ENCODE peak calls at places on chromosomes 3 and 15, in nine cellular contexts. P is SJSA1, F is aorta, A is AG04450, G is lower leg skin, C is choroid plexus epithelial cell, T is A549, R is NT2/D1, J is A673. I is an unnamed sample.

GRCh38 chr3:139202226-139202958 is 141.4 kb upstream of the MRPS22 start:
- DNase-seq in P (no peak), F (no peak), A (no peak), G (no peak), C (no peak), T (peak), R (peak), J (peak), I (peak)

GRCh38 chr3:23203651-23204111 is 554 bp downstream of the UBE2E2 start:
- DNase-seq in P (no peak), F (peak), A (no peak), G (peak), C (peak), T (no peak), R (no peak), J (peak), I (no peak)

GRCh38 chr3:72018339-72018984 is 233.5 kb upstream of the PROK2 start:
- DNase-seq in P (no peak), F (no peak), A (no peak), G (no peak), C (peak), T (no peak), R (no peak), J (no peak), I (no peak)

GRCh38 chr3:197139586-197139985 is 110.0 kb upstream of the MELTF start:
- DNase-seq in P (no peak), F (no peak), A (no peak), G (no peak), C (no peak), T (no peak), R (no peak), J (no peak), I (no peak)

GRCh38 chr3:188890572-188891270 is 281.1 kb upstream of the TPRG1 start:
- DNase-seq in P (no peak), F (no peak), A (no peak), G (no peak), C (peak), T (no peak), R (no peak), J (peak), I (no peak)

GRCh38 chr3:105606052-105606451 is 239.3 kb downstream of the ALCAM start:
- DNase-seq in P (no peak), F (no peak), A (peak), G (no peak), C (peak), T (no peak), R (no peak), J (no peak), I (no peak)

GRCh38 chr3:194691481-194692281 is 6.0 kb downstream of the FAM43A start:
- DNase-seq in P (no peak), F (no peak), A (no peak), G (no peak), C (no peak), T (no peak), R (no peak), J (peak), I (no peak)

GRCh38 chr3:141452045-141452444 is 34.8 kb upstream of the RASA2 start:
- DNase-seq in P (no peak), F (no peak), A (no peak), G (no peak), C (peak), T (peak), R (peak), J (peak), I (no peak)

GRCh38 chr3:142028174-142028833 is 121.0 kb downstream of the TFDP2 start:
- DNase-seq in P (no peak), F (no peak), A (peak), G (no peak), C (peak), T (peak), R (peak), J (peak), I (peak)

GRCh38 chr15:93179704-93180103 is 90.7 kb upstream of the RGMA start:
- DNase-seq in P (peak), F (no peak), A (no peak), G (peak), C (peak), T (no peak), R (no peak), J (no peak), I (no peak)

GRCh38 chr3:52920872-52921271 is 23.5 kb upstream of the STIMATE start:
- DNase-seq in P (no peak), F (no peak), A (no peak), G (no peak), C (no peak), T (no peak), R (no peak), J (no peak), I (no peak)

GRCh38 chr3:56421205-56421604 is 47.1 kb downstream of the ERC2 start:
- DNase-seq in P (no peak), F (no peak), A (no peak), G (no peak), C (no peak), T (no peak), R (no peak), J (no peak), I (peak)

GRCh38 chr3:62811119-62811518 is 64.1 kb downstream of the CADPS start:
- DNase-seq in P (no peak), F (no peak), A (no peak), G (no peak), C (no peak), T (no peak), R (no peak), J (no peak), I (no peak)

GRCh38 chr3:138943724-138944131 is 3.2 kb downstream of the FOXL2 start:
- DNase-seq in P (no peak), F (no peak), A (no peak), G (peak), C (no peak), T (no peak), R (no peak), J (no peak), I (no peak)

GRCh38 chr3:97957617-97958311 is 14.5 kb downstream of the RIOX2 start:
- DNase-seq in P (no peak), F (no peak), A (no peak), G (no peak), C (peak), T (no peak), R (no peak), J (no peak), I (no peak)

GRCh38 chr3:170961616-170962400 is 53.4 kb upstream of the EIF5A2 start:
- DNase-seq in P (no peak), F (no peak), A (peak), G (no peak), C (peak), T (peak), R (peak), J (peak), I (no peak)

GRCh38 chr3:66101901-66102300 is 63.2 kb upstream of the MAGI1 start:
- DNase-seq in P (no peak), F (no peak), A (no peak), G (no peak), C (no peak), T (no peak), R (no peak), J (no peak), I (no peak)

GRCh38 chr3:124760601-124761000 is 30.3 kb downstream of the UMPS start:
- DNase-seq in P (no peak), F (no peak), A (no peak), G (no peak), C (peak), T (no peak), R (no peak), J (peak), I (no peak)

GRCh38 chr15:40104296-40104864 is 4.3 kb downstream of the BMF start:
- DNase-seq in P (no peak), F (no peak), A (no peak), G (no peak), C (no peak), T (no peak), R (no peak), J (no peak), I (no peak)

GRCh38 chr15:79900087-79900486 is 3.3 kb upstream of the MTHFS start:
- DNase-seq in P (no peak), F (no peak), A (no peak), G (no peak), C (no peak), T (no peak), R (no peak), J (no peak), I (no peak)

GRCh38 chr3:48408823-48409281 is 21.0 kb downstream of the PLXNB1 start:
- DNase-seq in P (peak), F (peak), A (no peak), G (peak), C (no peak), T (no peak), R (no peak), J (no peak), I (no peak)

GRCh38 chr3:59017617-59017984 is 32.2 kb downstream of the CFAP20DC start:
- DNase-seq in P (no peak), F (no peak), A (no peak), G (no peak), C (no peak), T (no peak), R (no peak), J (no peak), I (peak)

GRCh38 chr3:10204921-10205320 is 40.2 kb downstream of the IRAK2 start:
- DNase-seq in P (no peak), F (no peak), A (no peak), G (no peak), C (no peak), T (no peak), R (no peak), J (no peak), I (no peak)

GRCh38 chr15:69232144-69232543 is 66.6 kb upstream of the PAQR5 start:
- DNase-seq in P (no peak), F (no peak), A (no peak), G (no peak), C (no peak), T (no peak), R (no peak), J (peak), I (no peak)

GRCh38 chr3:156291269-156292123 is 171.1 kb downstream of the KCNAB1 start:
- DNase-seq in P (no peak), F (peak), A (no peak), G (no peak), C (peak), T (no peak), R (no peak), J (peak), I (no peak)

GRCh38 chr3:112671930-112672715 is 31.2 kb upstream of the CCDC80 start:
- DNase-seq in P (peak), F (no peak), A (peak), G (no peak), C (peak), T (peak), R (no peak), J (peak), I (no peak)

GRCh38 chr15:25811481-25811906 is 51.6 kb downstream of the ATP10A start:
- DNase-seq in P (no peak), F (no peak), A (no peak), G (peak), C (no peak), T (no peak), R (no peak), J (no peak), I (no peak)

GRCh38 chr3:36540898-36541518 is 160.7 kb downstream of the STAC start:
- DNase-seq in P (no peak), F (no peak), A (no peak), G (no peak), C (peak), T (peak), R (peak), J (peak), I (no peak)

GRCh38 chr3:182596673-182597410 is 196.5 kb upstream of the ATP11B start:
- DNase-seq in P (no peak), F (no peak), A (no peak), G (no peak), C (no peak), T (no peak), R (no peak), J (no peak), I (no peak)
- H3K4me3 ChIP-seq in P (no peak), F (no peak), A (no peak), G (no peak), C (no peak), T (no peak), R (no peak), J (no peak), I (no peak)

DNA sequence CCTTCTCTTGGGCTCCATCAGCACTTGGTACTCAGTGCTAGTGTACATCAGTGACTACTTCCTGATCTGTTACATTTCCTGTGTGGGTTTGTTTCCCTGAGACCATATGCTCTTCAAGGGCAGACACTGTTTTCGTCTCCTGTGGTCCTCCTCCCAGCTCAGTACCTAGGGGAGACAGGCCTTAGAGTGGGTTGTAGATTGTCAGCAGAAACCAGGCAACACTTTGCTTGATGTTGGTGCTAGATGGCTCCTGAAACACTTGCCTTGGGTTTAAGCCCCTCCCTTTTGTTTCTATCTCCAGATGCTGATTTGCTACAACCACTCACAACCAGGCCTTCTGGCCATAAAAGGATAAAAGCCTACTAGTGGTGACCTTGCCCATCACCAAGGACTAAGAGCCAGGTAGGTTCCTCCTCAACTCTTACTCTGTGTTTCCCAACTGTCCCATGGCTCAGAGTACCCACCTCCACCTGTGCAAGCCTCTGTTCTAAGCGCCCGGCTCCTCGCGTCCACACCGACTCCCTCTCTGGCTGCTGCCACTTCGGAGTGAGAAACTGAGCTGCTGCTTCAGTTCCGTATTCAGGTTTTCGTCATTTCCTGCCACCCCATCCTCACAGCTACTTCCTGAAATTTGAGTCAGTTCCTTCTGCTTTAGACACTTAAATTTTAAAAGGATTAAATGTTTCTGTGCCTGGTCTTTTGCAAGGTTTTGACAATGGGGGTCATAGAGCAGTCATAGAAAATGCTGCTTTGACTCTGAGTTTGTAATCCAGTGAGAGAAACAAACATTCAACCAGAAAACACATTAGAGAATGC is at the start of gene HCLS1:
- DNase-seq in P (no peak), F (peak), A (no peak), G (peak), C (peak), T (no peak), R (no peak), J (peak), I (no peak)
- H3K4me3 ChIP-seq in P (no peak), F (no peak), A (no peak), G (no peak), C (no peak), T (no peak), R (no peak), J (peak), I (no peak)

DNA sequence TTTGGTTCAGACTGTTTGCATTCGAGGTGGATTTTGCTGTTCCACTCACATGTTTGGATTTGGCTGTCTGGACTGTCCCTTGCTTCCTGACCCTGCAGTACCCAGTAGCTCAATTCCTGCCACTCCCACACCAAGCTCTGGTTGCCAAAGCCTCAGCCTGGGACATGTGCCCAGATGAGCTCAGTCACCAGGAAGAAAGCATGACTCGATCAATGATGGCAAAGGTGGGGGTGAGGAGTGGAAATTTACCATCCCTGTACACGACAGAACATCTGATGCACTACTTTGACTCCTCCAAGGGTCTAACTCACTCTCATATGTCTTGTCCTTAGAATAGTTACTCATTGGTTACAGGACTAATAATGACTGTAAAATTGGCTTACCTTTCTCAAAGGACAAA is 45.2 kb downstream of the ZNF385D start:
- DNase-seq in P (no peak), F (peak), A (no peak), G (peak), C (peak), T (no peak), R (no peak), J (no peak), I (peak)
- H3K4me3 ChIP-seq in P (no peak), F (no peak), A (no peak), G (no peak), C (no peak), T (no peak), R (no peak), J (no peak), I (no peak)

DNA sequence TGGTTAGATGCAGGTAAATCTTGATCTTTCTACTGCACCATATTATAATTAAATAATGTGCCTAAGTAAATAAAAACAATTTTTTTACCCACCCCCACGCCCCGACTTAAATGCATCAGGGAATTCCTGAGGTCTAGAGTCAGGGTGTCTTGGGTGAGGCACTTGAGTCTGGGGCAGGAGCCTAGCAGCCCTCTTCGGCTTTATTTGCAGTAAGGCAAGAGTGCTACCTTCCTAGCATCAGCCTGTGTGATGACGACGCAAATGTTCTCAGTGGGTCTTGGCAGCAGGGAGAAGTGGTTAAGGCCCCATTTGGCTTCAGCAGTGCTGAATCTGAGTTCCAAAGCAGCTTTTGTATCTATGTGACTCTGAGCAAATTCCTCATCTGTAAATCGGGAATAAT is 88.7 kb downstream of the POLR2M start:
- DNase-seq in P (no peak), F (no peak), A (no peak), G (no peak), C (no peak), T (no peak), R (no peak), J (no peak), I (no peak)
- H3K4me3 ChIP-seq in P (no peak), F (no peak), A (no peak), G (no peak), C (no peak), T (no peak), R (no peak), J (no peak), I (no peak)

DNA sequence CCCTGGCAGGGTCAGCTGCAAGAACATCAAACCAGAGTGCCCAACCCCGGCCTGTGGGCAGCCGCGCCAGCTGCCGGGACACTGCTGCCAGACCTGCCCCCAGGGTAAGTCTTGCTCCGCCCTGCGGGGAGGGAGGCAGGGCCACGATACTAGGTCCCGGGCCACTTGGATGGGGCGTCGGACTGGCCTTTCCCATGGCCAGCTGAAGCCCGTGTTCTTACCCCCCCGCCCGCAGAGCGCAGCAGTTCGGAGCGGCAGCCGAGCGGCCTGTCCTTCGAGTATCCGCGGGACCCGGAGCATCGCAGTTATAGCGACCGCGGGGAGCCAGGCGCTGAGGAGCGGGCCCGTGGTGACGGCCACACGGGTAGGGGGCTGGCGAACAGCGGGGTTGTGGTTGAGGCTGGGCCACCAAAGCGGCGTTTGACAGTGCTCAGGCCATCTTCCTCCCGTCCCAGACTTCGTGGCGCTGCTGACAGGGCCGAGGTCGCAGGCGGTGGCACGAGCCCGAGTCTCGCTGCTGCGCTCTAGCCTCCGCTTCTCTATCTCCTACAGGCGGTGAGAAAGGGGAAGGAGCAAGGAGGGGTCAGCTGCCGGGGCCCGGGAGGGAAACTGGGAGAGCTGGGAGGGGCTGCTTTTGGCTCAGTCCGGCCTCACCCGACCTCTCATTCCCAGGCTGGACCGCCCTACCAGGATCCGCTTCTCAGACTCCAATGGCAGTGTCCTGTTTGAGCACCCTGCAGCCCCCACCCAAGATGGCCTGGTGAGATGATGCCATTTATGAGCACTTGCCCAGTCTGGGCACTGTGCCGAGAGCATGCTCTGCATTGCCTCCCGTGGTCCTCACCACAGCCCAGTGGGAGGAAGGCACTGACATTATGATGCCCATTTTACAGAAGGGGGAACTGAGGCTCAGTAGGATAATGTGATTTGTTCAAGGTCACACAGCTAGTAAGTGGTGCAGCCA is 1.7 kb downstream of the CHRD start:
- DNase-seq in P (no peak), F (peak), A (no peak), G (no peak), C (no peak), T (no peak), R (no peak), J (no peak), I (no peak)
- H3K4me3 ChIP-seq in P (no peak), F (no peak), A (no peak), G (no peak), C (no peak), T (no peak), R (peak), J (no peak), I (no peak)

GRCh38 chr3:80550154-80550553 is 782.4 kb upstream of the ROBO1 start:
- DNase-seq in P (no peak), F (no peak), A (no peak), G (no peak), C (peak), T (no peak), R (no peak), J (peak), I (no peak)
- H3K4me3 ChIP-seq in P (no peak), F (no peak), A (no peak), G (no peak), C (no peak), T (no peak), R (no peak), J (no peak), I (no peak)

DNA sequence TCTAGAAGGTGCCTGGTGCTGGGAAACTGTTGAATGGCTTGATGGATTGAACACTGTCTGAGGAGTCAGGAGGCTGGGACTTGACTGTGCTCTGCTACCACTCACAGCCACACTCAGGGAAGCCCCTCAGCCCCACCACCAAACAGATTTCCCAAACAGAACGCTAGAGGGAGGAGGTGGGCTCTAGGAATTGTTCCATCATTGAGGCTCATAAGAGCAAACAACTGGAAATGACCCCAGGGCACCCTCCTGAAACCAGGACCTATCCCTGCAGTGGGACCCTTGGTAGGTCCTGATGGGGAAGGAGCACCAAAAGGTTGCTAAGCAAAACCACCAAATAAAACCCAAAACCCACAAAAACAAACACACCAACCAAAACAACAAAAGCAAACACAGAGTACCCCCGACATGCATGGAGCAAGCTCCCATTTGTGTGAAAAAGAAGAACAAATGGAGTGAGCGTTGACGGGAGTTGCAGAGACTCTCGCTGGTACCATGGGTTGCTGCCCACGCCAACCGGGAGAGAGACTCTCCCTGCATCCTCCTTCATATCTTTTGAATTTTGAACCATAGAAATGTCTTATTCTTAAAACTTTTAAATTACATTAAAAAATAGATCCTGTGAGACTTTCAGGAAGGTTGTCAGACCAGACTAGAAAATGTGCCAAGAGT is 45.6 kb downstream of the ABTB1 start:
- DNase-seq in P (no peak), F (peak), A (no peak), G (no peak), C (no peak), T (no peak), R (no peak), J (no peak), I (no peak)
- H3K4me3 ChIP-seq in P (no peak), F (no peak), A (no peak), G (no peak), C (no peak), T (no peak), R (no peak), J (no peak), I (no peak)

I was measured in kidney epithelial cell.